ENCODE peak calls at places on chromosomes 5 and 9, in six cellular contexts. G, H, D, B, Q and K are unnamed samples.
A peak's percentile ranks its signal among the peaks of the same experiment; 100 is the strongest.

GRCh38 chr9:131402073-131402472 is 8.2 kb downstream of the PRRC2B start:
- DNase-seq in G (no peak), H (no peak), Q (peak; percentile 41), D (no peak), B (no peak), K (no peak)

GRCh38 chr5:80741015-80741414 is 86.2 kb upstream of the DHFR start:
- DNase-seq in Q (no peak), B (no peak), D (no peak), H (no peak), G (no peak), K (no peak)

GRCh38 chr5:932628-933250 is 40.1 kb downstream of the TRIP13 start:
- DNase-seq in B (no peak), D (no peak), Q (no peak), H (no peak), G (no peak), K (peak; percentile 8)

GRCh38 chr5:174725261-174725990 is 1.0 kb downstream of the MSX2 start:
- DNase-seq in B (no peak), G (no peak), Q (no peak), H (no peak), D (no peak), K (no peak)

GRCh38 chr5:134524219-134524825 is 1.1 kb upstream of the JADE2 start:
- DNase-seq in B (peak; percentile 86), H (peak; percentile 89), G (peak; percentile 39), Q (peak; percentile 79), D (peak; percentile 82), K (peak; percentile 83)

GRCh38 chr5:132821791-132822190 is 8.7 kb downstream of the SHROOM1 start:
- DNase-seq in D (no peak), G (no peak), H (no peak), B (no peak), Q (no peak), K (no peak)

GRCh38 chr5:65394078-65394477 is 87.6 kb downstream of the ADAMTS6 start:
- DNase-seq in B (no peak), H (no peak), D (no peak), G (no peak), Q (peak; percentile 35), K (no peak)

GRCh38 chr5:10021248-10021647 is 228.4 kb downstream of the ATPSCKMT start:
- DNase-seq in B (no peak), G (no peak), Q (no peak), H (no peak), D (no peak), K (no peak)

GRCh38 chr5:141641634-141642278 is 5.0 kb downstream of the RELL2 start:
- DNase-seq in B (no peak), G (no peak), H (no peak), D (no peak), Q (peak; percentile 71), K (no peak)

GRCh38 chr5:31193591-31194457 is at the start of gene CDH6:
- DNase-seq in B (no peak), D (peak; percentile 66), G (peak; percentile 33), H (peak; percentile 20), Q (no peak), K (peak; percentile 79)

GRCh38 chr9:114459464-114459863 is 45.8 kb downstream of the WHRN start:
- DNase-seq in Q (no peak), D (no peak), B (no peak), G (no peak), H (no peak), K (no peak)

GRCh38 chr5:124080256-124080655 is 568.3 kb downstream of the CSNK1G3 start:
- DNase-seq in G (no peak), B (no peak), D (no peak), Q (no peak), H (no peak), K (no peak)

GRCh38 chr5:40480392-40480791 is 199.3 kb upstream of the PTGER4 start:
- DNase-seq in G (no peak), H (no peak), D (no peak), B (no peak), Q (no peak), K (no peak)

GRCh38 chr5:72649449-72649848 is 142.2 kb upstream of the ZNF366 start:
- DNase-seq in D (no peak), Q (no peak), G (no peak), B (no peak), H (no peak), K (no peak)

GRCh38 chr9:98971168-98971914 is 27.6 kb downstream of the COL15A1 start:
- DNase-seq in B (no peak), Q (no peak), G (peak; percentile 26), H (no peak), D (no peak), K (no peak)

GRCh38 chr5:54820346-54820745 is 165.0 kb downstream of the ESM1 start:
- DNase-seq in Q (no peak), H (no peak), G (no peak), D (no peak), B (no peak), K (no peak)

GRCh38 chr9:131432597-131433301 is 38.9 kb downstream of the PRRC2B start:
- DNase-seq in D (no peak), G (no peak), B (no peak), Q (peak; percentile 37), H (no peak), K (no peak)

GRCh38 chr5:147223951-147224791 is 10.7 kb upstream of the STK32A start:
- DNase-seq in D (peak; percentile 73), B (no peak), H (no peak), Q (peak; percentile 72), G (peak; percentile 26), K (peak; percentile 54)

GRCh38 chr5:122999947-123000563 is 36.5 kb downstream of the PPIC start:
- DNase-seq in D (peak; percentile 10), B (no peak), Q (no peak), G (peak; percentile 59), H (peak; percentile 25), K (no peak)

GRCh38 chr9:128070874-128071273 is 2.8 kb downstream of the SLC25A25 start:
- DNase-seq in G (no peak), Q (no peak), D (no peak), H (no peak), B (no peak), K (no peak)

GRCh38 chr5:42985129-42986037 is 54.7 kb downstream of the ANXA2R start:
- DNase-seq in H (no peak), D (no peak), G (no peak), Q (peak; percentile 70), B (no peak), K (no peak)

GRCh38 chr5:6473284-6473683 is 24.6 kb downstream of the UBE2QL1 start:
- DNase-seq in B (no peak), Q (no peak), D (no peak), G (no peak), H (peak; percentile 39), K (no peak)